ENCODE peak calls at places on chromosomes 5 and 9, in five cellular contexts. D is A673, K is NCI-H1092 treated with DMSO at 0.1 percent for 48 hours, A is stomach, Q is T1000. I is an unnamed sample.

GRCh38 chr9:36037580-36038169 is 962 bp downstream of the RECK start:
- DNase-seq in D (peak), K (peak), A (no peak), Q (peak), I (no peak)

GRCh38 chr5:443239-444151 is 519 bp downstream of the EXOC3 start:
- DNase-seq in D (peak), K (no peak), A (no peak), Q (no peak), I (peak)

GRCh38 chr5:110839004-110839403 is 100.2 kb downstream of the SLC25A46 start:
- DNase-seq in D (no peak), K (no peak), A (no peak), Q (no peak), I (no peak)

GRCh38 chr9:88741335-88741734 is 206.4 kb downstream of the NXNL2 start:
- DNase-seq in D (peak), K (no peak), A (no peak), Q (no peak), I (no peak)

GRCh38 chr9:19409406-19410194 is 791 bp downstream of the ACER2 start:
- DNase-seq in D (peak), K (no peak), A (no peak), Q (no peak), I (peak)

GRCh38 chr5:4374866-4375265 is 765.3 kb upstream of the ADAMTS16 start:
- DNase-seq in D (no peak), K (no peak), A (no peak), Q (no peak), I (no peak)

GRCh38 chr5:132489051-132489770 is 1.4 kb downstream of the IRF1 start:
- DNase-seq in D (no peak), K (no peak), A (peak), Q (no peak), I (no peak)

GRCh38 chr5:134554319-134555222 is 29.1 kb downstream of the JADE2 start:
- DNase-seq in D (peak), K (no peak), A (peak), Q (peak), I (peak)

GRCh38 chr5:131571669-131572168 is 63.3 kb downstream of the RAPGEF6 start:
- DNase-seq in D (no peak), K (no peak), A (no peak), Q (no peak), I (no peak)

GRCh38 chr5:138944527-138945322 is 69.6 kb upstream of the LRRTM2 start:
- DNase-seq in D (no peak), K (no peak), A (peak), Q (no peak), I (no peak)

GRCh38 chr9:124438091-124438490 is 12.2 kb upstream of the ADGRD2 start:
- DNase-seq in D (no peak), K (no peak), A (no peak), Q (no peak), I (no peak)

GRCh38 chr5:17305024-17305423 is 87.6 kb downstream of the BASP1 start:
- DNase-seq in D (no peak), K (no peak), A (no peak), Q (no peak), I (no peak)

GRCh38 chr5:80184235-80185023 is 71.4 kb downstream of the SERINC5 start:
- DNase-seq in D (no peak), K (peak), A (peak), Q (no peak), I (peak)

GRCh38 chr9:107907715-107908114 is 418.1 kb upstream of the KLF4 start:
- DNase-seq in D (no peak), K (no peak), A (no peak), Q (no peak), I (no peak)

GRCh38 chr5:24232929-24233328 is 411.8 kb downstream of the CDH10 start:
- DNase-seq in D (peak), K (peak), A (no peak), Q (no peak), I (no peak)

GRCh38 chr5:131264453-131265200 is 774 bp downstream of the CDC42SE2 start:
- DNase-seq in D (peak), K (no peak), A (peak), Q (no peak), I (no peak)

GRCh38 chr5:35136386-35136785 is 88.6 kb upstream of the AGXT2 start:
- DNase-seq in D (peak), K (no peak), A (no peak), Q (peak), I (no peak)